ENCODE peak calls at places on chromosomes 11 and 22, in eight cellular contexts. One of them, this sample, is unnamed.

GRCh38 chr11:134846776-134847722 is 435.0 kb upstream of the B3GAT1 start:
- DNase-seq in suprapubic skin: no peak
- DNase-seq in neural progenitor cell: no peak
- DNase-seq in vagina: peak; percentile 71
- DNase-seq in AG04450: no peak
- DNase-seq in fibroblast of lung: no peak
- DNase-seq in PC-3: no peak
- DNase-seq in neuronal stem cell: no peak
- DNase-seq in this sample: no peak

GRCh38 chr11:92536895-92537294 is 312.3 kb downstream of the FAT3 start:
- DNase-seq in suprapubic skin: no peak
- DNase-seq in neural progenitor cell: no peak
- DNase-seq in vagina: no peak
- DNase-seq in AG04450: no peak
- DNase-seq in fibroblast of lung: no peak
- DNase-seq in PC-3: no peak
- DNase-seq in neuronal stem cell: no peak
- DNase-seq in this sample: no peak

GRCh38 chr11:116576523-116576922 is 196.3 kb downstream of the BUD13 start:
- DNase-seq in suprapubic skin: no peak
- DNase-seq in neural progenitor cell: no peak
- DNase-seq in vagina: no peak
- DNase-seq in AG04450: no peak
- DNase-seq in fibroblast of lung: no peak
- DNase-seq in PC-3: peak; percentile 20
- DNase-seq in neuronal stem cell: no peak
- DNase-seq in this sample: peak; percentile 34

GRCh38 chr11:8531312-8531711 is 62.7 kb downstream of the STK33 start:
- DNase-seq in suprapubic skin: no peak
- DNase-seq in neural progenitor cell: peak; percentile 8
- DNase-seq in vagina: no peak
- DNase-seq in AG04450: no peak
- DNase-seq in fibroblast of lung: peak; percentile 65
- DNase-seq in PC-3: no peak
- DNase-seq in neuronal stem cell: no peak
- DNase-seq in this sample: no peak

GRCh38 chr11:90120191-90120590 is 14.3 kb upstream of the NAALAD2 start:
- DNase-seq in suprapubic skin: no peak
- DNase-seq in neural progenitor cell: no peak
- DNase-seq in vagina: no peak
- DNase-seq in AG04450: no peak
- DNase-seq in fibroblast of lung: no peak
- DNase-seq in PC-3: no peak
- DNase-seq in neuronal stem cell: no peak
- DNase-seq in this sample: no peak

GRCh38 chr11:971731-972365 is 46.2 kb downstream of the AP2A2 start:
- DNase-seq in suprapubic skin: no peak
- DNase-seq in neural progenitor cell: no peak
- DNase-seq in vagina: no peak
- DNase-seq in AG04450: no peak
- DNase-seq in fibroblast of lung: no peak
- DNase-seq in PC-3: no peak
- DNase-seq in neuronal stem cell: no peak
- DNase-seq in this sample: no peak

GRCh38 chr11:77883775-77884174 is 62.8 kb downstream of the AAMDC start:
- DNase-seq in suprapubic skin: no peak
- DNase-seq in neural progenitor cell: no peak
- DNase-seq in vagina: no peak
- DNase-seq in AG04450: peak; percentile 18
- DNase-seq in fibroblast of lung: peak; percentile 58
- DNase-seq in PC-3: no peak
- DNase-seq in neuronal stem cell: no peak
- DNase-seq in this sample: no peak

GRCh38 chr11:95972055-95972454 is 48.1 kb upstream of the MTMR2 start:
- DNase-seq in suprapubic skin: no peak
- DNase-seq in neural progenitor cell: no peak
- DNase-seq in vagina: no peak
- DNase-seq in AG04450: no peak
- DNase-seq in fibroblast of lung: peak; percentile 66
- DNase-seq in PC-3: no peak
- DNase-seq in neuronal stem cell: no peak
- DNase-seq in this sample: no peak

GRCh38 chr11:94501522-94501921 is 7.7 kb downstream of the ANKRD49 start:
- DNase-seq in suprapubic skin: no peak
- DNase-seq in neural progenitor cell: no peak
- DNase-seq in vagina: no peak
- DNase-seq in AG04450: no peak
- DNase-seq in fibroblast of lung: no peak
- DNase-seq in PC-3: peak; percentile 15
- DNase-seq in neuronal stem cell: no peak
- DNase-seq in this sample: no peak

GRCh38 chr11:73376803-73377629 is 817 bp downstream of the RELT start:
- DNase-seq in suprapubic skin: no peak
- DNase-seq in neural progenitor cell: peak; percentile 58
- DNase-seq in vagina: no peak
- DNase-seq in AG04450: no peak
- DNase-seq in fibroblast of lung: peak; percentile 70
- DNase-seq in PC-3: peak; percentile 69
- DNase-seq in neuronal stem cell: no peak
- DNase-seq in this sample: peak; percentile 90

GRCh38 chr11:71397328-71397860 is 50.8 kb downstream of the DHCR7 start:
- DNase-seq in suprapubic skin: no peak
- DNase-seq in neural progenitor cell: no peak
- DNase-seq in vagina: no peak
- DNase-seq in AG04450: no peak
- DNase-seq in fibroblast of lung: no peak
- DNase-seq in PC-3: no peak
- DNase-seq in neuronal stem cell: no peak
- DNase-seq in this sample: no peak

GRCh38 chr11:10026514-10026913 is 267.5 kb downstream of the SBF2 start:
- DNase-seq in suprapubic skin: no peak
- DNase-seq in neural progenitor cell: no peak
- DNase-seq in vagina: no peak
- DNase-seq in AG04450: peak; percentile 13
- DNase-seq in fibroblast of lung: peak; percentile 42
- DNase-seq in PC-3: peak; percentile 20
- DNase-seq in neuronal stem cell: no peak
- DNase-seq in this sample: no peak

GRCh38 chr11:12211331-12212065 is 101.1 kb downstream of the MICAL2 start:
- DNase-seq in suprapubic skin: no peak
- DNase-seq in neural progenitor cell: no peak
- DNase-seq in vagina: no peak
- DNase-seq in AG04450: no peak
- DNase-seq in fibroblast of lung: no peak
- DNase-seq in PC-3: no peak
- DNase-seq in neuronal stem cell: no peak
- DNase-seq in this sample: no peak

GRCh38 chr11:118263109-118263508 is 988 bp downstream of the MPZL2 start:
- DNase-seq in suprapubic skin: no peak
- DNase-seq in neural progenitor cell: no peak
- DNase-seq in vagina: no peak
- DNase-seq in AG04450: no peak
- DNase-seq in fibroblast of lung: no peak
- DNase-seq in PC-3: no peak
- DNase-seq in neuronal stem cell: no peak
- DNase-seq in this sample: no peak

GRCh38 chr11:57368106-57368826 is 12.7 kb downstream of the PRG3 start:
- DNase-seq in suprapubic skin: no peak
- DNase-seq in neural progenitor cell: no peak
- DNase-seq in vagina: no peak
- DNase-seq in AG04450: no peak
- DNase-seq in fibroblast of lung: no peak
- DNase-seq in PC-3: peak; percentile 23
- DNase-seq in neuronal stem cell: no peak
- DNase-seq in this sample: peak; percentile 13

GRCh38 chr22:22682807-22683667 is 38.6 kb downstream of the GGTLC2 start:
- DNase-seq in suprapubic skin: no peak
- DNase-seq in neural progenitor cell: no peak
- DNase-seq in vagina: no peak
- DNase-seq in AG04450: no peak
- DNase-seq in fibroblast of lung: peak; percentile 43
- DNase-seq in PC-3: peak; percentile 53
- DNase-seq in neuronal stem cell: no peak
- DNase-seq in this sample: no peak

GRCh38 chr22:39518996-39519680 is 1.2 kb upstream of the ATF4 start:
- DNase-seq in suprapubic skin: no peak
- DNase-seq in neural progenitor cell: peak; percentile 60
- DNase-seq in vagina: no peak
- DNase-seq in AG04450: no peak
- DNase-seq in fibroblast of lung: peak; percentile 46
- DNase-seq in PC-3: peak; percentile 33
- DNase-seq in neuronal stem cell: no peak
- DNase-seq in this sample: peak; percentile 28

GRCh38 chr11:32309541-32310217 is 125.7 kb downstream of the WT1 start:
- DNase-seq in suprapubic skin: no peak
- DNase-seq in neural progenitor cell: no peak
- DNase-seq in vagina: no peak
- DNase-seq in AG04450: no peak
- DNase-seq in fibroblast of lung: no peak
- DNase-seq in PC-3: peak; percentile 35
- DNase-seq in neuronal stem cell: no peak
- DNase-seq in this sample: peak; percentile 20

GRCh38 chr22:45187891-45188290 is 24.2 kb downstream of the NUP50 start:
- DNase-seq in suprapubic skin: no peak
- DNase-seq in neural progenitor cell: no peak
- DNase-seq in vagina: no peak
- DNase-seq in AG04450: no peak
- DNase-seq in fibroblast of lung: no peak
- DNase-seq in PC-3: no peak
- DNase-seq in neuronal stem cell: no peak
- DNase-seq in this sample: no peak

GRCh38 chr22:45185718-45186511 is 22.2 kb downstream of the NUP50 start:
- DNase-seq in suprapubic skin: peak; percentile 29
- DNase-seq in neural progenitor cell: no peak
- DNase-seq in vagina: no peak
- DNase-seq in AG04450: no peak
- DNase-seq in fibroblast of lung: no peak
- DNase-seq in PC-3: no peak
- DNase-seq in neuronal stem cell: no peak
- DNase-seq in this sample: no peak

GRCh38 chr22:45192701-45193187 is 29.0 kb downstream of the NUP50 start:
- DNase-seq in suprapubic skin: no peak
- DNase-seq in neural progenitor cell: peak; percentile 68
- DNase-seq in vagina: no peak
- DNase-seq in AG04450: no peak
- DNase-seq in fibroblast of lung: no peak
- DNase-seq in PC-3: no peak
- DNase-seq in neuronal stem cell: no peak
- DNase-seq in this sample: no peak

GRCh38 chr22:45190473-45190872 is 26.7 kb downstream of the NUP50 start:
- DNase-seq in suprapubic skin: no peak
- DNase-seq in neural progenitor cell: no peak
- DNase-seq in vagina: no peak
- DNase-seq in AG04450: no peak
- DNase-seq in fibroblast of lung: peak; percentile 21
- DNase-seq in PC-3: no peak
- DNase-seq in neuronal stem cell: no peak
- DNase-seq in this sample: no peak

DNA sequence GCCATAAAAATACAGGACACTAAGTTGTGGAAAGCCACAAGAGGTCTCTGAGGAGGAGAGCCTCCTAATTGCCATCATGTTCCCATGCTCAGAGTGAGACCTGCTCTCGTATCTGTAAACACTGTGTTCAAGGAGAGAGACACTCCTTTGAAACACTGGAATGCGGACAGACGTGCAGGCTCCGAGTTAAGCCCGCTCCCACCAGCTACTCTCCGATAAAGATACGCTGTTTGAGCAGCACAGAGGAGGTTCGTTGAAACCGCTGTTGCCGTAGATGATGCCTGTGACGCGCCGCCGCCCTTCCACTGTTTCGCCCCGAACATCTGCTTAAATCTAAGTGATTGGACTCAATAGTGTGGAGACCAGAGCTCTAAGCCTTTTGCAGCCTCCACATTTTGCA is 25.1 kb downstream of the NUP50 start:
- DNase-seq in suprapubic skin: peak; percentile 40
- DNase-seq in neural progenitor cell: no peak
- DNase-seq in vagina: no peak
- DNase-seq in AG04450: no peak
- DNase-seq in fibroblast of lung: no peak
- DNase-seq in PC-3: no peak
- DNase-seq in neuronal stem cell: no peak
- DNase-seq in this sample: no peak
- H3K27ac ChIP-seq in suprapubic skin: no peak overlapping the region
- H3K27ac ChIP-seq in neural progenitor cell: no peak overlapping the region
- H3K27ac ChIP-seq in vagina: no peak overlapping the region
- H3K27ac ChIP-seq in AG04450: no peak overlapping the region
- H3K27ac ChIP-seq in fibroblast of lung: no peak overlapping the region
- H3K27ac ChIP-seq in PC-3: no peak overlapping the region
- H3K27ac ChIP-seq in neuronal stem cell: no peak overlapping the region
- H3K27ac ChIP-seq in this sample: peak overlapping the region; percentile 57

GRCh38 chr11:120702656-120703055 is 191.1 kb downstream of the GRIK4 start:
- DNase-seq in suprapubic skin: no peak
- DNase-seq in neural progenitor cell: no peak
- DNase-seq in vagina: no peak
- DNase-seq in AG04450: no peak
- DNase-seq in fibroblast of lung: no peak
- DNase-seq in PC-3: no peak
- DNase-seq in neuronal stem cell: no peak
- DNase-seq in this sample: no peak
- H3K27ac ChIP-seq in suprapubic skin: no peak overlapping the region
- H3K27ac ChIP-seq in neural progenitor cell: no peak overlapping the region
- H3K27ac ChIP-seq in vagina: no peak overlapping the region
- H3K27ac ChIP-seq in AG04450: no peak overlapping the region
- H3K27ac ChIP-seq in fibroblast of lung: no peak overlapping the region
- H3K27ac ChIP-seq in PC-3: no peak overlapping the region
- H3K27ac ChIP-seq in neuronal stem cell: no peak overlapping the region
- H3K27ac ChIP-seq in this sample: no peak overlapping the region

DNA sequence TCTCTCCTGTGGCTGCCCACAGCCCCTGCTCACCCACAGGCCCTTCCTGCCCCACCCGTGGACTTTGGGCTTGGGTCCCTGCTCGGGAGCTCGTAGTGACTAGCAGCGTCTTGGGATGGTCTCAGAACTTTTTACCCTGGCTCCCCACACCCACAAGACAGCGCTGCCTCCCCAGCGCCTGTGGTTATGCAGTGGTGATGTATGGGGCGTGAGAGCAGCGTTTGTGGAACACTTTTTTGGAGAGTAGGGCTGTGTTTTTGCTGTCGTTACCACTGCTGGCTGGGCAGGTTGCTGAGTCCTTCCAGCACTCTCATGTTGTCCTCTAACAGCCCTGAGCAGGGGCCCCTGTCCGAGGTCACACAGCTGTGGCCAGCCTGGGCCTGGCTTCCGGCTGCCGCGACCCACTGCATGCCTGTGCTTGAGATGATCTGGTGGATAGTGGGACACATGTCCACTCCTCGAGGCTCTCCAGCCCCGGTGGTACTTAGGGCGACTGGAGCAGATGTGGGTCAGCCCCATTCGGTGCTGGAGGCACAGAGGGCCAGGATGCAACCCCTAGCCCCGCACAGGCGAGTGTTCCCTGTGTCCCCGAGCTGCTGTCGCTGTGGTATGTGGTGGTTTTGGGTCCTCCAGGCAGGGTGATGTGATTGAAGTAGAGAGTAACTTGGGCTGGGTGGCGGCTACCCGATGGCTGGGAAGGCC is 7.1 kb upstream of the GRAMD4 start:
- DNase-seq in suprapubic skin: no peak
- DNase-seq in neural progenitor cell: no peak
- DNase-seq in vagina: no peak
- DNase-seq in AG04450: no peak
- DNase-seq in fibroblast of lung: peak; percentile 23
- DNase-seq in PC-3: no peak
- DNase-seq in neuronal stem cell: no peak
- DNase-seq in this sample: no peak
- H3K27ac ChIP-seq in suprapubic skin: peak overlapping the region; percentile 35
- H3K27ac ChIP-seq in neural progenitor cell: no peak overlapping the region
- H3K27ac ChIP-seq in vagina: no peak overlapping the region
- H3K27ac ChIP-seq in AG04450: peak overlapping the region; percentile 21
- H3K27ac ChIP-seq in fibroblast of lung: no peak overlapping the region
- H3K27ac ChIP-seq in PC-3: no peak overlapping the region
- H3K27ac ChIP-seq in neuronal stem cell: no peak overlapping the region
- H3K27ac ChIP-seq in this sample: no peak overlapping the region

GRCh38 chr22:41474878-41475451 is 6.0 kb downstream of the ACO2 start:
- DNase-seq in suprapubic skin: no peak
- DNase-seq in neural progenitor cell: no peak
- DNase-seq in vagina: no peak
- DNase-seq in AG04450: no peak
- DNase-seq in fibroblast of lung: no peak
- DNase-seq in PC-3: no peak
- DNase-seq in neuronal stem cell: no peak
- DNase-seq in this sample: no peak
- H3K27ac ChIP-seq in suprapubic skin: no peak overlapping the region
- H3K27ac ChIP-seq in neural progenitor cell: no peak overlapping the region
- H3K27ac ChIP-seq in vagina: no peak overlapping the region
- H3K27ac ChIP-seq in AG04450: no peak overlapping the region
- H3K27ac ChIP-seq in fibroblast of lung: no peak overlapping the region
- H3K27ac ChIP-seq in PC-3: no peak overlapping the region
- H3K27ac ChIP-seq in neuronal stem cell: no peak overlapping the region
- H3K27ac ChIP-seq in this sample: peak overlapping the region; percentile 5

This sample was measured in RWPE1.